ENCODE peak calls at places on chromosomes 13 and 19, in ten cellular contexts. O is activated CD4-positive, alpha-beta T cell treated with anti-CD3 and anti-CD28 coated beads for 4 hours; E is activated T-helper 1 cell treated with anti-CD3 and anti-CD28 coated beads, Interleukin-2, amount 50 U/mL, for 16 hours; I is IMR-90; A is activated CD8-positive, alpha-beta T cell treated with anti-CD3 and anti-CD28 coated beads for 36 hours; M is NCI-H1417; N is amygdala; V is activated B cell treated with CpG ODN at 0.5 μM for 24 hours; U is stimulated activated CD4-positive, alpha-beta T cell treated with anti-CD3 and anti-CD28 coated beads, Interleukin-1b, Interleukin-23, amount 100 ng/mL, for 24 hours; K is EH. C is an unnamed sample.

GRCh38 chr19:52007436-52007804 is 591 bp downstream of the ZNF615 start:
- DNase-seq in O (no peak), E (no peak), I (no peak), A (peak; percentile 12), M (peak; percentile 55), N (no peak), V (no peak), U (no peak), K (peak; percentile 6), C (no peak)

GRCh38 chr19:38562096-38562495 is 55.7 kb downstream of the MAP4K1 start:
- DNase-seq in O (no peak), E (no peak), I (no peak), A (no peak), M (no peak), N (no peak), V (no peak), U (no peak), K (no peak), C (no peak)

GRCh38 chr19:39539165-39539518 is 819 bp downstream of the EID2 start:
- DNase-seq in O (no peak), E (no peak), I (peak; percentile 54), A (no peak), M (no peak), N (no peak), V (no peak), U (no peak), K (no peak), C (no peak)

GRCh38 chr19:40512473-40513344 is 45.9 kb downstream of the SPTBN4 start:
- DNase-seq in O (no peak), E (no peak), I (peak; percentile 11), A (no peak), M (peak; percentile 69), N (no peak), V (no peak), U (no peak), K (peak; percentile 12), C (no peak)

GRCh38 chr13:105346141-105346766 is 1189.2 kb downstream of the EFNB2 start:
- DNase-seq in O (no peak), E (no peak), I (peak; percentile 90), A (no peak), M (no peak), N (no peak), V (no peak), U (no peak), K (peak; percentile 85), C (no peak)

GRCh38 chr19:46786236-46787039 is 2.0 kb downstream of the SLC1A5 start:
- DNase-seq in O (peak; percentile 88), E (peak; percentile 60), I (peak; percentile 83), A (peak; percentile 94), M (peak; percentile 41), N (no peak), V (peak; percentile 66), U (peak; percentile 78), K (peak; percentile 91), C (peak; percentile 88)

GRCh38 chr13:26074706-26075105 is 22.9 kb upstream of the SHISA2 start:
- DNase-seq in O (no peak), E (no peak), I (peak; percentile 14), A (no peak), M (no peak), N (no peak), V (no peak), U (no peak), K (peak; percentile 64), C (no peak)

GRCh38 chr13:110293037-110293436 is 13.9 kb downstream of the COL4A1 start:
- DNase-seq in O (no peak), E (no peak), I (no peak), A (no peak), M (no peak), N (no peak), V (no peak), U (no peak), K (no peak), C (no peak)

GRCh38 chr13:25375727-25376358 is 4.1 kb downstream of the ATP8A2 start:
- DNase-seq in O (peak; percentile 14), E (no peak), I (peak; percentile 31), A (peak; percentile 52), M (peak; percentile 59), N (no peak), V (no peak), U (peak; percentile 9), K (peak; percentile 45), C (no peak)

C was measured in left lung.